ENCODE peak calls at places on chromosomes 7 and 10, in ten cellular contexts. K is kidney; Z is CD4-positive, alpha-beta memory T cell; R is bronchial epithelial cell; Q is colonic mucosa; B is PC-3; T is skeletal muscle cell; P is ascending aorta; X is BJ; N is fibroblast of pulmonary artery. Y is an unnamed sample.

GRCh38 chr10:30459283-30459682 is 25.3 kb downstream of the MAP3K8 start:
- DNase-seq in K (no peak), Z (no peak), R (no peak), Q (peak; percentile 66), B (no peak), T (no peak), P (no peak), X (no peak), N (no peak), Y (no peak)

GRCh38 chr10:49613882-49614241 is at the start of gene CHAT:
- DNase-seq in K (no peak), Z (no peak), R (no peak), Q (no peak), B (no peak), T (no peak), P (no peak), X (no peak), N (no peak), Y (no peak)

GRCh38 chr10:68559251-68559650 is 886 bp upstream of the TET1 start:
- DNase-seq in K (no peak), Z (no peak), R (no peak), Q (no peak), B (no peak), T (no peak), P (no peak), X (no peak), N (no peak), Y (no peak)

GRCh38 chr7:92835851-92836488 is 403 bp downstream of the CDK6 start:
- DNase-seq in K (peak; percentile 70), Z (peak; percentile 47), R (no peak), Q (peak; percentile 56), B (peak; percentile 23), T (no peak), P (no peak), X (no peak), N (peak; percentile 40), Y (peak; percentile 36)

GRCh38 chr7:101824440-101824839 is 7.0 kb downstream of the CUX1 start:
- DNase-seq in K (no peak), Z (no peak), R (no peak), Q (no peak), B (no peak), T (no peak), P (no peak), X (no peak), N (no peak), Y (no peak)

GRCh38 chr10:117531371-117532002 is 11.1 kb upstream of the EMX2 start:
- DNase-seq in K (no peak), Z (no peak), R (no peak), Q (no peak), B (no peak), T (no peak), P (no peak), X (no peak), N (no peak), Y (no peak)

GRCh38 chr7:70893985-70894722 is 237.8 kb upstream of the GALNT17 start:
- DNase-seq in K (no peak), Z (no peak), R (no peak), Q (no peak), B (no peak), T (no peak), P (no peak), X (no peak), N (no peak), Y (no peak)

GRCh38 chr7:2005746-2006145 is 227.0 kb downstream of the MAD1L1 start:
- DNase-seq in K (peak; percentile 44), Z (no peak), R (no peak), Q (no peak), B (no peak), T (no peak), P (no peak), X (no peak), N (no peak), Y (no peak)

GRCh38 chr7:471191-471865 is 48.3 kb downstream of the PDGFA start:
- DNase-seq in K (peak; percentile 45), Z (no peak), R (no peak), Q (no peak), B (no peak), T (no peak), P (no peak), X (no peak), N (no peak), Y (no peak)

GRCh38 chr10:68231916-68232315 is at the start of gene ATOH7:
- DNase-seq in K (no peak), Z (no peak), R (no peak), Q (peak; percentile 22), B (no peak), T (no peak), P (no peak), X (no peak), N (no peak), Y (no peak)

GRCh38 chr10:66931340-66931948 is 5.6 kb downstream of the LRRTM3 start:
- DNase-seq in K (no peak), Z (peak; percentile 14), R (peak; percentile 56), Q (no peak), B (peak; percentile 97), T (peak; percentile 27), P (no peak), X (peak; percentile 10), N (peak; percentile 85), Y (peak; percentile 57)

GRCh38 chr10:51867956-51868355 is 168.6 kb upstream of the CSTF2T start:
- DNase-seq in K (no peak), Z (no peak), R (peak; percentile 95), Q (no peak), B (peak; percentile 98), T (peak; percentile 94), P (no peak), X (peak; percentile 34), N (peak; percentile 88), Y (no peak)

GRCh38 chr7:138243430-138243829 is 167.2 kb downstream of the AKR1D1 start:
- DNase-seq in K (no peak), Z (no peak), R (peak; percentile 14), Q (no peak), B (peak; percentile 35), T (no peak), P (no peak), X (no peak), N (peak; percentile 68), Y (no peak)
- H3K4me3 ChIP-seq in K (no peak overlapping the region), Z (no peak overlapping the region), R (no peak overlapping the region), Q (no peak overlapping the region), B (no peak overlapping the region), T (no peak overlapping the region), P (no peak overlapping the region), X (no peak overlapping the region), N (no peak overlapping the region), Y (no peak overlapping the region)

DNA sequence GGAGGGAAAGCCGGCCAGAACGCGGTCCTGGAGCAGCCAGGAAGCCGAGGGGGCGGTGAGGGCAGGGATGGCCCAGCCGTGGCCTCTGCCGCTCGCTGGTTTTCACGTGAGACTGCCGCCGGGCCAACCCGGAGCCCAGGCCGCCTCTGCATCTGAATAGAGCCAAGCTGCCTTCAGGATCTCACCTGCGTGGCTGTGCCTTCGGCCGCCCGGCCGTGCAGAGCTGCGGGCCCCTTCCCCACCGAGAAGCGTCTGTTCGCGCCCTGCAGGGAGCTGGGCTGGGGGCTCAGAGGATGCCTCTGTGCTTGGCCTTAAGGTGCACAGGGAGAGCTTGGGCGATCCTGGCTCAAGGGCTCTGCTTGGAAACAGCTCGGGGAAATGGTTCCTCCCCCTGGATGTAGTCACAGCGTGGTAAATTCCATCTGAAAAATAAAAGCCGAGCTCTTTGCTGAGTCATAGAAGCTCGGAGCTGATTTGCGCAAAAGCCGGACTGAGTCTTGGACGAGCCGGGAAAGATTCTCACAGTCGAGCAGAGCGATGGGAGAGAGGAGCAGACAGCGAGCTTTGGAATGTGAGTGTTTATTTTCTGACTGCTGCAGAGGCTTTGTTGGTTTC is at the start of gene JAKMIP3:
- DNase-seq in K (no peak), Z (no peak), R (peak; percentile 76), Q (peak; percentile 23), B (peak; percentile 87), T (peak; percentile 72), P (no peak), X (peak; percentile 80), N (peak; percentile 91), Y (no peak)
- H3K4me3 ChIP-seq in K (peak within 1 kb of the TSS; percentile 61), Z (peak within 1 kb of the TSS; percentile 11), R (peak within 1 kb of the TSS; percentile 19), Q (peak within 1 kb of the TSS; percentile 24), B (peak within 1 kb of the TSS; percentile 80), T (peak within 1 kb of the TSS; percentile 51), P (peak within 1 kb of the TSS; percentile 70), X (peak within 1 kb of the TSS; percentile 48), N (peak within 1 kb of the TSS; percentile 64), Y (peak within 1 kb of the TSS; percentile 51)

GRCh38 chr10:17056781-17057191 is 72.8 kb downstream of the CUBN start:
- DNase-seq in K (no peak), Z (no peak), R (peak; percentile 46), Q (no peak), B (peak; percentile 19), T (no peak), P (no peak), X (peak; percentile 52), N (peak; percentile 65), Y (no peak)
- H3K4me3 ChIP-seq in K (no peak overlapping the region), Z (no peak overlapping the region), R (no peak overlapping the region), Q (no peak overlapping the region), B (no peak overlapping the region), T (no peak overlapping the region), P (no peak overlapping the region), X (no peak overlapping the region), N (no peak overlapping the region), Y (no peak overlapping the region)

DNA sequence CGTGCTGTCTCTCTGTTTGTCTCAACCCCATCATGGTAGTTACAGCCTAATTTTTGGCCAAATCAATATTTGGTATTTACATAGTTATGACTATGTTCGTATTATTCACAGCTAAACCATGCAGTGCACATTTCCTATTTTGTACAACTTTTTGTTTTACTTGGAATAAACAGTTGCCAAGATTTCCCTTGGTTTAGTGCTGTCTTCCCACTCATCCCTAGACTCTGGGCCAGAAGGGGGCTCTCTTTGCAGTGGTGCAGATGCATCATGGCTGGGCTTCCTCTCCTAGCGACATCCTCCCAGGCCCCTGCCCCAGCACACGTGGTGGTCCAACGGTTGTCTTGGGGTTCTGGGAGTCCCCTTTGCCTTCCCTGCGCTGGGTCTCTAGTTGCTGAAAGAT is 151.6 kb downstream of the PTPN20 start:
- DNase-seq in K (no peak), Z (no peak), R (peak; percentile 4), Q (no peak), B (peak; percentile 77), T (no peak), P (no peak), X (no peak), N (peak; percentile 17), Y (no peak)
- H3K4me3 ChIP-seq in K (no peak overlapping the region), Z (no peak overlapping the region), R (no peak overlapping the region), Q (no peak overlapping the region), B (no peak overlapping the region), T (no peak overlapping the region), P (no peak overlapping the region), X (no peak overlapping the region), N (no peak overlapping the region), Y (no peak overlapping the region)

GRCh38 chr7:30274641-30275040 is 9.8 kb upstream of the ZNRF2 start:
- DNase-seq in K (no peak), Z (no peak), R (no peak), Q (no peak), B (no peak), T (no peak), P (no peak), X (no peak), N (no peak), Y (no peak)
- H3K4me3 ChIP-seq in K (no peak overlapping the region), Z (no peak overlapping the region), R (no peak overlapping the region), Q (no peak overlapping the region), B (no peak overlapping the region), T (no peak overlapping the region), P (no peak overlapping the region), X (no peak overlapping the region), N (no peak overlapping the region), Y (no peak overlapping the region)

GRCh38 chr10:22252286-22252800 is 34.5 kb upstream of the EBLN1 start:
- DNase-seq in K (peak; percentile 82), Z (peak; percentile 72), R (peak; percentile 25), Q (peak; percentile 26), B (no peak), T (no peak), P (no peak), X (no peak), N (peak; percentile 60), Y (peak; percentile 73)
- H3K4me3 ChIP-seq in K (peak overlapping the region; percentile 85), Z (peak overlapping the region; percentile 97), R (peak overlapping the region; percentile 63), Q (peak overlapping the region; percentile 75), B (peak overlapping the region; percentile 68), T (peak overlapping the region; percentile 59), P (peak overlapping the region; percentile 81), X (peak overlapping the region; percentile 50), N (peak overlapping the region; percentile 61), Y (peak overlapping the region; percentile 85)